ENCODE peak calls at places on chromosomes 4 and X, in ten cellular contexts. M is activated CD8-positive, alpha-beta memory T cell treated with anti-CD3 and anti-CD28 coated beads for 1 hour; S is cardiac fibroblast; L is stimulated activated CD8-positive, alpha-beta memory T cell treated with anti-CD3 and anti-CD28 coated beads, Interleukin-15, amount 100 ng/mL, for 4 hours; Y is H54; I is KBM-7; P is NCI-H1417; Z is SK-N-MC; J is Karpas-422; X is type B pancreatic cell. B is an unnamed sample.

GRCh38 chr4:146883070-146883469 is 62.6 kb downstream of the TTC29 start:
- DNase-seq in M (no peak), S (no peak), X (no peak), I (no peak), Y (no peak), Z (no peak), J (no peak), L (no peak), P (no peak), B (no peak)

GRCh38 chr4:26861434-26862186 is 969 bp downstream of the STIM2 start:
- DNase-seq in L (peak), P (peak), Y (peak), Z (no peak), M (peak), J (peak), X (peak), I (peak), S (peak), B (peak)

GRCh38 chrX:53558646-53559045 is 124.5 kb upstream of the HSD17B10 start:
- DNase-seq in Z (no peak), M (no peak), X (no peak), S (no peak), Y (no peak), I (no peak), P (no peak), L (no peak), J (no peak), B (no peak)

GRCh38 chr4:48746608-48747374 is 33.3 kb downstream of the FRYL start:
- DNase-seq in P (no peak), I (no peak), X (no peak), M (no peak), S (no peak), Y (no peak), J (no peak), L (no peak), Z (no peak), B (no peak)

GRCh38 chr4:960140-960735 is 13.1 kb downstream of the DGKQ start:
- DNase-seq in M (no peak), S (no peak), P (no peak), L (no peak), Y (no peak), X (no peak), Z (no peak), I (no peak), J (no peak), B (no peak)

GRCh38 chr4:164081801-164082200 is 587.3 kb downstream of the TMA16 start:
- DNase-seq in Y (no peak), J (no peak), S (no peak), L (no peak), M (no peak), P (no peak), Z (no peak), I (no peak), X (no peak), B (no peak)

GRCh38 chr4:22607382-22607781 is 85.4 kb upstream of the GBA3 start:
- DNase-seq in Z (no peak), Y (peak), L (peak), X (no peak), S (peak), M (peak), J (peak), P (peak), I (peak), B (no peak)

GRCh38 chrX:34300871-34301270 is 168.8 kb upstream of the FAM47A start:
- DNase-seq in P (peak), Y (no peak), L (no peak), X (no peak), S (peak), Z (peak), M (no peak), I (peak), J (peak), B (no peak)

GRCh38 chr4:738781-739280 is 33.2 kb downstream of the PCGF3 start:
- DNase-seq in Z (no peak), M (no peak), S (no peak), L (no peak), P (no peak), Y (no peak), I (no peak), J (no peak), X (no peak), B (no peak)

GRCh38 chr4:87153078-87153477 is 67.3 kb downstream of the KLHL8 start:
- DNase-seq in M (no peak), J (no peak), P (no peak), Z (no peak), I (no peak), L (no peak), Y (no peak), X (no peak), S (no peak), B (no peak)

GRCh38 chrX:45309096-45309495 is 108.4 kb upstream of the DIPK2B start:
- DNase-seq in S (no peak), M (no peak), Z (no peak), Y (no peak), X (no peak), J (no peak), P (no peak), I (no peak), L (no peak), B (no peak)

GRCh38 chrX:21741869-21742701 is 15.8 kb downstream of the SMPX start:
- DNase-seq in S (no peak), Y (no peak), P (peak), J (no peak), M (no peak), X (no peak), Z (no peak), I (no peak), L (no peak), B (no peak)

GRCh38 chr4:53208749-53209148 is 157.1 kb downstream of the SCFD2 start:
- DNase-seq in P (no peak), I (no peak), L (no peak), X (no peak), M (no peak), J (no peak), Z (no peak), S (no peak), Y (no peak), B (no peak)

GRCh38 chrX:103573205-103573604 is 12.1 kb upstream of the TCEAL4 start:
- DNase-seq in L (no peak), M (no peak), Z (no peak), P (peak), J (no peak), I (no peak), X (no peak), S (no peak), Y (no peak), B (no peak)

GRCh38 chr4:169219440-169219839 is 51.3 kb downstream of the SH3RF1 start:
- DNase-seq in Z (no peak), Y (no peak), M (no peak), I (no peak), L (no peak), X (no peak), P (peak), S (peak), J (no peak), B (no peak)

GRCh38 chr4:88705805-88706518 is 8.3 kb upstream of the NAP1L5 start:
- DNase-seq in I (no peak), S (peak), X (no peak), L (no peak), J (no peak), Z (no peak), Y (no peak), P (no peak), M (no peak), B (no peak)

GRCh38 chrX:120316587-120317283 is 5.5 kb upstream of the TMEM255A start:
- DNase-seq in X (no peak), I (no peak), Y (no peak), S (no peak), Z (no peak), J (no peak), M (no peak), P (no peak), L (no peak), B (no peak)

GRCh38 chr4:83631066-83631465 is 95.2 kb downstream of the GPAT3 start:
- DNase-seq in S (peak), I (no peak), M (no peak), Y (no peak), Z (no peak), L (no peak), X (no peak), P (no peak), J (no peak), B (no peak)

GRCh38 chrX:155112171-155112570 is 40.9 kb downstream of the BRCC3 start:
- DNase-seq in P (no peak), X (no peak), Z (no peak), S (no peak), L (no peak), J (no peak), M (no peak), Y (no peak), I (no peak), B (no peak)

GRCh38 chr4:64539234-64539849 is 130.1 kb upstream of the TECRL start:
- DNase-seq in P (peak), I (peak), S (peak), X (no peak), Z (peak), J (peak), M (no peak), L (no peak), Y (no peak), B (no peak)

GRCh38 chrX:66728818-66729271 is 90.0 kb upstream of the EDA2R start:
- DNase-seq in J (peak), P (peak), Z (no peak), M (peak), S (peak), I (peak), L (no peak), Y (peak), X (no peak), B (no peak)

GRCh38 chr4:164706675-164707074 is 47.3 kb upstream of the SMIM31 start:
- DNase-seq in L (no peak), Y (no peak), X (no peak), J (no peak), M (no peak), I (no peak), P (no peak), Z (no peak), S (no peak), B (no peak)